ENCODE peak calls at places on chromosome 7, in eight cellular contexts. L is neural progenitor cell, Z is NCI-H1105, V is substantia nigra, O is SJSA1, A is heart right ventricle, T is astrocyte of the spinal cord, S is stomach. D is an unnamed sample.

GRCh38 chr7:937851-938484 is 16.5 kb downstream of the ADAP1 start:
- DNase-seq in A (no peak), Z (no peak), T (no peak), O (no peak), L (no peak), S (no peak), V (no peak), D (no peak)

GRCh38 chr7:157278791-157279678 is 57.8 kb upstream of the DNAJB6 start:
- DNase-seq in T (no peak), Z (no peak), O (no peak), L (no peak), V (no peak), A (peak), S (peak), D (no peak)

GRCh38 chr7:27921081-27921836 is 181.3 kb downstream of the TAX1BP1 start:
- DNase-seq in T (peak), A (peak), V (no peak), Z (peak), S (no peak), O (peak), L (peak), D (no peak)

GRCh38 chr7:123616244-123616643 is 14.6 kb downstream of the ASB15 start:
- DNase-seq in Z (no peak), T (peak), O (peak), L (no peak), A (no peak), S (no peak), V (no peak), D (no peak)

GRCh38 chr7:104980969-104981670 is 32.9 kb upstream of the KMT2E start:
- DNase-seq in T (peak), L (peak), S (no peak), O (peak), A (no peak), Z (peak), V (no peak), D (no peak)

GRCh38 chr7:17580141-17580540 is 281.7 kb downstream of the AHR start:
- DNase-seq in V (no peak), Z (no peak), A (no peak), S (no peak), L (no peak), O (no peak), T (peak), D (no peak)

GRCh38 chr7:146966274-146966673 is 849.7 kb downstream of the CNTNAP2 start:
- DNase-seq in V (no peak), Z (no peak), A (no peak), O (no peak), L (no peak), T (no peak), S (no peak), D (no peak)

GRCh38 chr7:151539055-151539714 is 19.5 kb upstream of the RHEB start:
- DNase-seq in S (no peak), Z (no peak), A (no peak), O (no peak), V (peak), L (peak), T (no peak), D (peak)

GRCh38 chr7:44073664-44074348 is 8.4 kb upstream of the PGAM2 start:
- DNase-seq in O (no peak), S (peak), Z (no peak), L (no peak), A (peak), T (peak), V (peak), D (peak)

GRCh38 chr7:112112822-112113255 is 93.4 kb downstream of the DOCK4 start:
- DNase-seq in Z (no peak), S (no peak), O (no peak), V (no peak), A (no peak), T (peak), L (no peak), D (peak)

GRCh38 chr7:876972-877311 is 588 bp downstream of the GET4 start:
- DNase-seq in T (no peak), O (no peak), Z (no peak), A (peak), V (no peak), L (no peak), S (no peak), D (no peak)

GRCh38 chr7:157480651-157481050 is 143.8 kb downstream of the DNAJB6 start:
- DNase-seq in T (no peak), A (no peak), Z (no peak), S (no peak), L (no peak), V (no peak), O (no peak), D (no peak)

GRCh38 chr7:43856316-43856715 is 13.0 kb downstream of the MRPS24 start:
- DNase-seq in Z (no peak), S (no peak), O (no peak), A (no peak), V (no peak), L (no peak), T (no peak), D (no peak)

GRCh38 chr7:85103352-85103751 is 83.5 kb downstream of the SEMA3D start:
- DNase-seq in S (no peak), A (peak), L (no peak), Z (no peak), V (no peak), O (no peak), T (no peak), D (no peak)

GRCh38 chr7:106660862-106661720 is at the start of gene CCDC71L:
- DNase-seq in O (peak), A (peak), T (peak), V (peak), L (peak), S (peak), Z (peak), D (peak)

GRCh38 chr7:117048114-117048853 is 95.0 kb downstream of the ST7 start:
- DNase-seq in T (no peak), A (no peak), O (no peak), V (no peak), L (no peak), Z (no peak), S (no peak), D (no peak)